ENCODE peak calls at places on chromosomes 1 and 21, in five cellular contexts. R is H9, E is mesenchymal stem cell, Y is neuronal stem cell, N is H1. G is an unnamed sample.

GRCh38 chr1:215606036-215606435 is 38.9 kb downstream of the KCTD3 start:
- DNase-seq in R (no peak), E (no peak), Y (no peak), N (no peak), G (peak)

GRCh38 chr1:180981596-180982387 is 40.9 kb downstream of the STX6 start:
- DNase-seq in R (no peak), E (no peak), Y (no peak), N (peak), G (no peak)

GRCh38 chr1:7462627-7463026 is 308.5 kb upstream of the VAMP3 start:
- DNase-seq in R (no peak), E (no peak), Y (no peak), N (no peak), G (no peak)

GRCh38 chr1:186792870-186793581 is 35.7 kb upstream of the PLA2G4A start:
- DNase-seq in R (no peak), E (peak), Y (no peak), N (no peak), G (no peak)

GRCh38 chr1:30283199-30283962 is 440.0 kb downstream of the MATN1 start:
- DNase-seq in R (no peak), E (no peak), Y (no peak), N (peak), G (no peak)

GRCh38 chr1:20588634-20589225 is at the start of gene CDA:
- DNase-seq in R (peak), E (no peak), Y (no peak), N (no peak), G (peak)

GRCh38 chr1:20349561-20349960 is 58.9 kb downstream of the VWA5B1 start:
- DNase-seq in R (no peak), E (no peak), Y (no peak), N (no peak), G (peak)

GRCh38 chr1:220031290-220031689 is 15.0 kb downstream of the EPRS1 start:
- DNase-seq in R (no peak), E (no peak), Y (no peak), N (no peak), G (no peak)

GRCh38 chr21:42097274-42097673 is 26.2 kb downstream of the UMODL1 start:
- DNase-seq in R (no peak), E (peak), Y (no peak), N (no peak), G (no peak)

GRCh38 chr21:35217504-35218060 is 168.5 kb upstream of the RUNX1 start:
- DNase-seq in R (peak), E (peak), Y (no peak), N (no peak), G (peak)

GRCh38 chr1:234644928-234645327 is 35.0 kb upstream of the IRF2BP2 start:
- DNase-seq in R (no peak), E (no peak), Y (no peak), N (no peak), G (no peak)

GRCh38 chr1:234642428-234642827 is 32.5 kb upstream of the IRF2BP2 start:
- DNase-seq in R (no peak), E (no peak), Y (no peak), N (no peak), G (no peak)

GRCh38 chr1:234645474-234645953 is 35.5 kb upstream of the IRF2BP2 start:
- DNase-seq in R (no peak), E (no peak), Y (no peak), N (no peak), G (peak)

GRCh38 chr1:234643850-234644134 is 33.8 kb upstream of the IRF2BP2 start:
- DNase-seq in R (no peak), E (no peak), Y (no peak), N (no peak), G (no peak)

DNA sequence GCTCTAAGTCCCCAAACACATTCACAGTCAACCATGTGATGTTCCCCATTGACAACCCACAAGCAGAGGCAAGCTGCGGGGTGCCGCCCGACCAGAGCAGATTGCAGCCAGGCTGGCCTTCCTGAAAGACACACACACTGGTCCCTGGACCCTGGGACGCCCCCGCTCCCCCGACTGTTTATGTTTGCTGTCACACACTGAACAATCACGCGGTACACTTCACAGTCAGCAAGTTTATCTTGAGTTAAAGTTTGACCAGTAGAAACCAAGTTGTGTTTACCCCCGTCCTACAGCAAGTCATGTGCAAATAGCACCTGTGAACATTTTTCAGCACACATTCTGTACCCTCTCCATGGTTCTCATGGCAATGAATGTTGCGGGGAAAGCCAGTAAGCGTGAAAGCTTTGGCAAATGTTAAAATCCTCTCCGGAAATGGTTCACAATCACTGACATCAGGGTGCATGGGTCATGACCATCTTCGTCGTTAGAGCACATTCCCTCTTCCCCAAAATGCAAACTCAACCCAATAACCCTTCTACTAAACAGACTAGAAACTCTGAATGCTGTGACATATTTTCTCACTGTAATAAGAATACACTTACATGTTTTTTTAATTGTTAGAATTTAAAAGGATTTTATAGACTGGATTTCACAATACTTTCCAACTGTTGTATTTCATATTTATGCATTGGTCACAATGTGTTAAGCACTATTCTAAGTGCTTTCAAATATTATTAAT is 33.3 kb upstream of the IRF2BP2 start:
- DNase-seq in R (no peak), E (no peak), Y (no peak), N (no peak), G (no peak)
- H3K14ac ChIP-seq in R (no peak), E (peak), Y (no peak), N (no peak), G (no peak)

GRCh38 chr21:28156590-28156989 is 836.1 kb downstream of the LTN1 start:
- DNase-seq in R (no peak), E (no peak), Y (no peak), N (no peak), G (no peak)
- H2BK12ac ChIP-seq in R (no peak), E (no peak), Y (no peak), N (no peak), G (no peak)

DNA sequence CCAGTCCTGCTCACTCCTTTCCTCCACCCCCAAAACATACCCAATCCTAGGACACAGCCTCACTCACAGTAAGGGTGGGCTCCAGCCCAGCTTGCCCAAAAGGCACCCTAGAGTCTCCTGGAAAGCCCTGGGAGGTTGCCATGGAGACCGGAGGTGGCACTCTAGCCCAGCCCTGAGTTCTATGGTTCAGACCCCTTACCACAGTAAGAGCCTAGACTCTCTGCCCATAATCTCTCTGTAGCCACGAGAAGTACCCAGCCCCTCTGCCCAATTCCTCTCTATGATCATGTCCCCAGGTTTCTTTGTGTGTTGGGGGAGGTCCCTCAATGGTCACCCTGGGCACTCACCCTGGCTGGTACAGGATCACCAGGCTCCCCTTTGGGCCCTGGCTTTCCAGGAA is 14.4 kb downstream of the COL16A1 start:
- DNase-seq in R (no peak), E (no peak), Y (no peak), N (no peak), G (no peak)
- H3K14ac ChIP-seq in R (no peak), E (no peak), Y (no peak), N (no peak), G (peak)

GRCh38 chr1:106791041-106791440 is 265.4 kb upstream of the PRMT6 start:
- DNase-seq in R (no peak), E (no peak), Y (no peak), N (no peak), G (no peak)
- H2BK12ac ChIP-seq in R (no peak), E (no peak), Y (no peak), N (no peak), G (no peak)

GRCh38 chr1:147172168-147173016 is at the start of gene PRKAB2:
- DNase-seq in R (peak), E (peak), Y (peak), N (peak), G (peak)

GRCh38 chr1:147168626-147169058 is 3.6 kb downstream of the PRKAB2 start:
- DNase-seq in R (no peak), E (peak), Y (no peak), N (no peak), G (no peak)

GRCh38 chr1:147169840-147170674 is 2.2 kb downstream of the PRKAB2 start:
- DNase-seq in R (no peak), E (peak), Y (no peak), N (no peak), G (peak)

GRCh38 chr1:147169171-147169570 is 3.1 kb downstream of the PRKAB2 start:
- DNase-seq in R (no peak), E (peak), Y (no peak), N (no peak), G (no peak)

DNA sequence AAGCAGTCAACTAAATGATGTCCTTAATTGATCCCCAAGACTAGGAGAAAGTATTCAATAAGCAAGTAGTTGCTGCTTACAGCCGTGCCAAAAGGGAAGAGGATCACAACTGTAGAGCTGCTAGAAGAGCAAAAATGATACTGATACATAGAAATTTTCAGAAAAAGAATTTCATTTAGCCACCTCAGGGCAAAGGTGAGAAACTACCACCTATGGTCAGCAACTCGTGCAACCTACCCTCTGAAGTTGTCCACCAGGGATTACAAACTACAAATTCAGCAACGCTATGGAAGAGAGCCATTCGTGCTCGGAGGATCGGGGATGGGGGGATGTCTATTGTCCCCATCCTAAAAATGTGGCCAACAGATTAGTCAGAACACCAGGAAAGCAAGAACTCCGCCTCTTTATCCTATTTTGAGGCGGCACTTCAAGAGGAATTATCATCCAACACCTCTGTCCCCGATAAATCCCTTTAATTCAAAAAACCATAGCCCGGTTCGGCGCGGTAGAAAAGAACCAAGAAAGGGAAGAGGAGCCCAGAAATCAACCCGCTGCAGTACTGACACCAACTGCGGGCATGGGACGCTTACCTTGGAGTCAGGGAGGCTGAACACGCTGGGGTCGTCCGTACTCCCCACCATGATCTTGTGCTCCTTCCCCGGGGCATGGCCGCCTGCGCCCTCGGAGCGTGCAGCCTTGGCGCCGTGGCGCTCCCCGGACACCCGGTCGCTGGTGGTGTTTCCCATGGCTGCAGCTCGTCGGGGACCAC is 687 bp downstream of the PRKAB2 start:
- DNase-seq in R (no peak), E (peak), Y (no peak), N (no peak), G (peak)
- H3K14ac ChIP-seq in R (peak), E (peak), Y (peak), N (no peak), G (peak)

DNA sequence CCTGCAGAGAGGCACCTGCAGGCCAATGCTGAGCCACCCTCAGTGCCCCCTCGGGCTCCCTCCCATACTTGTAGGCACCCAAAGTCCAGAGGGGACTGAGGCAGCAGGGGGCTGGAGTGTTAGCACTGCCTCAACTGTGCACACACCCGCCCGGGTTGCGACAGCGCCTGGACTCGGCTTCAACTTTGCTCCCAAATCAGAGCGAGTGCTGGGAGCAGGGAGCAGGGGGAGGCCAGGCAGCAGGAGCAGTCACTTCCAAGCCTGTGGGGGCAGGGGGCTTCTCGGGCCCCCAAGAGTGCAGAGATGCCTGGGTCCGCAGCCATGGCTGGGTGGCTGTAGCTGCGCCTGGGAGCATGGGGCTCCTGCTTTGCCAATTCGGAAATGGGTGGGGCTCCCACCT is 79.5 kb downstream of the DISP1 start:
- DNase-seq in R (no peak), E (no peak), Y (no peak), N (no peak), G (no peak)
- H2BK12ac ChIP-seq in R (no peak), E (peak), Y (no peak), N (no peak), G (no peak)

GRCh38 chr1:26323382-26323781 is 5.6 kb downstream of the CD52 start:
- DNase-seq in R (no peak), E (no peak), Y (no peak), N (no peak), G (no peak)

GRCh38 chr1:26320896-26321295 is 3.1 kb downstream of the CD52 start:
- DNase-seq in R (no peak), E (no peak), Y (no peak), N (no peak), G (no peak)

GRCh38 chr1:26321315-26322041 is 3.7 kb downstream of the CD52 start:
- DNase-seq in R (peak), E (peak), Y (peak), N (peak), G (peak)

GRCh38 chr1:26324550-26324949 is 6.8 kb downstream of the CD52 start:
- DNase-seq in R (no peak), E (no peak), Y (no peak), N (no peak), G (no peak)

DNA sequence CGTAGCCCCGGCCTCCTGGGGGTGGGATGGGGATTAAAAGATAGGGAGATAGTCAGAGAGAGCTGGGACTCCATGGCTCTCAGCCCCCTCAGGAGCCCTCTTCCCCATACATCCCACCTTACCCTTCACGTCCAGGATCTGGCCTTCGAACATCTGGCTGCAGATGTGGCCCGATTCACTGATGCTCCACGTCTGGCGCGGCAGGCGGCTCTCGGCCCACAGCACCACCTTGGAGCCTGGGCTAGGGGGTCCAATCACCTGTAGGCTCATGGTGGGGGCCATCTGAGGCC is 4.2 kb downstream of the CD52 start:
- DNase-seq in R (no peak), E (no peak), Y (no peak), N (no peak), G (no peak)
- H3K14ac ChIP-seq in R (no peak), E (no peak), Y (no peak), N (no peak), G (no peak)

GRCh38 chr1:9655836-9656235 is 4.3 kb downstream of the PIK3CD start:
- DNase-seq in R (no peak), E (no peak), Y (no peak), N (no peak), G (no peak)

GRCh38 chr1:9657521-9658032 is 6.0 kb downstream of the PIK3CD start:
- DNase-seq in R (no peak), E (no peak), Y (no peak), N (no peak), G (no peak)

GRCh38 chr1:9655127-9655723 is 3.7 kb downstream of the PIK3CD start:
- DNase-seq in R (no peak), E (no peak), Y (no peak), N (no peak), G (no peak)

GRCh38 chr1:9659328-9659727 is 7.8 kb downstream of the PIK3CD start:
- DNase-seq in R (no peak), E (peak), Y (no peak), N (no peak), G (peak)

DNA sequence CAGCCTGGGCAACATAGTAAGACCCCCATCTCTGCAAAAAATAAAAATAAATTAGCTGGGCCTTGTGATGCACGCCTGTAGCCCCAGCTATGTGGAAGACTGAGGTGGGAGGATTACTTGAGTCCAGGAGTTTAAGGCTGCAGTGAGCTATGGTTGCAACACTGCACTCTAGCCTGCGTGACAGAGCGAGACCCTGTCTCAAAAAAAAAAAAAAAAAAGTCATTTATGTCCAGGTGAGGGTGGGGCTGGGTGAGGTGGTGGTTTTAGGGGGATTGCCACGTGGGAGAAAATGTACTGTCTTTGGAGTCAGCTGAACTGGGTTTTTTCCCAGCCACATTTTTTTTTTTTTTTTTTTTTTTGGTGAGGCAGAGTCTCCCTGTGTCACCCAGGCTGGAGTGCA is 6.7 kb downstream of the PIK3CD start:
- DNase-seq in R (no peak), E (no peak), Y (no peak), N (no peak), G (no peak)
- H2BK12ac ChIP-seq in R (no peak), E (no peak), Y (no peak), N (no peak), G (no peak)

DNA sequence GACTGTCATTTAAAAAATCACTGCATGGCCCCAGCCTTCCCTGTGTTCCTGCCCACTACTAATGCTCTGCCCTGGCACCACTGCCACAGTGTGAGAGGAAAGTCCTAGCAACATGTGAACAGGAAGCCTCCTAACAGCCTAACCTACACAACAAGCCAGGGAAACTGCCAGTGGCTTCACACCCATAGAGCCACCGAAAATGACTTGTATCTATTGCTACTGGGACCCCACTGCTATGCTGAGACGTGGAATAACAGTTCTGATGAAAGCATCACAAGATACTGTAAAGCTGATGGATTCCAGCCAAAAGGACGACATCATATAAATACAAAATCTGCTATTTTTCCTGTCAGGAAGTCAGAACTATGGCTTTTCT is 74.9 kb downstream of the JAK1 start:
- DNase-seq in R (no peak), E (peak), Y (no peak), N (no peak), G (no peak)
- H3K14ac ChIP-seq in R (no peak), E (no peak), Y (no peak), N (no peak), G (no peak)

G was measured in trophoblast cell.